ENCODE peak calls at places on chromosomes 4 and X, in nine cellular contexts. Q, C, J, E, N, Y, R, I and L are unnamed samples.
A peak's percentile ranks its signal among the peaks of the same experiment; 100 is the strongest.

GRCh38 chr4:175531405-175532091 is 280.5 kb downstream of the GPM6A start:
- DNase-seq in Q (no peak), C (no peak), J (peak; percentile 8), E (peak; percentile 56), N (peak; percentile 32), Y (no peak), R (no peak), I (no peak), L (no peak)

GRCh38 chr4:145731026-145731425 is 51.1 kb downstream of the C4orf51 start:
- DNase-seq in Q (no peak), C (peak; percentile 30), J (no peak), E (peak; percentile 13), N (no peak), Y (no peak), R (no peak), I (no peak), L (no peak)

GRCh38 chrX:56803849-56804681 is 75.0 kb downstream of the NBDY start:
- DNase-seq in Q (no peak), C (no peak), J (no peak), E (no peak), N (no peak), Y (no peak), R (no peak), I (no peak), L (no peak)

GRCh38 chr4:7013171-7013570 is 30.0 kb upstream of the TADA2B start:
- DNase-seq in Q (no peak), C (no peak), J (no peak), E (no peak), N (no peak), Y (no peak), R (no peak), I (no peak), L (no peak)

GRCh38 chrX:45622538-45622937 is 421.9 kb upstream of the DIPK2B start:
- DNase-seq in Q (no peak), C (no peak), J (no peak), E (peak; percentile 34), N (peak; percentile 13), Y (no peak), R (no peak), I (no peak), L (no peak)

GRCh38 chr4:98996056-98996941 is 778 bp downstream of the METAP1 start:
- DNase-seq in Q (no peak), C (no peak), J (peak; percentile 26), E (peak; percentile 22), N (peak; percentile 27), Y (no peak), R (no peak), I (no peak), L (no peak)

GRCh38 chr4:110867981-110868380 is 245.1 kb upstream of the PITX2 start:
- DNase-seq in Q (no peak), C (no peak), J (no peak), E (peak; percentile 1), N (peak; percentile 55), Y (no peak), R (no peak), I (no peak), L (no peak)

GRCh38 chr4:24419147-24420034 is 165.0 kb downstream of the DHX15 start:
- DNase-seq in Q (peak; percentile 83), C (peak; percentile 73), J (peak; percentile 79), E (peak; percentile 61), N (peak; percentile 34), Y (peak; percentile 63), R (peak; percentile 75), I (peak; percentile 41), L (peak; percentile 59)

GRCh38 chrX:13857804-13858203 is 40.9 kb upstream of the GPM6B start:
- DNase-seq in Q (no peak), C (no peak), J (no peak), E (no peak), N (no peak), Y (no peak), R (no peak), I (no peak), L (no peak)

GRCh38 chrX:129600981-129601424 is 53.8 kb downstream of the APLN start:
- DNase-seq in Q (peak; percentile 72), C (no peak), J (peak; percentile 26), E (no peak), N (no peak), Y (no peak), R (no peak), I (peak; percentile 23), L (no peak)

GRCh38 chrX:44042731-44043130 is 69.5 kb upstream of the NDP start:
- DNase-seq in Q (peak; percentile 43), C (no peak), J (no peak), E (no peak), N (no peak), Y (no peak), R (no peak), I (no peak), L (no peak)

GRCh38 chr4:68864438-68865177 is 48.8 kb downstream of the UGT2B10 start:
- DNase-seq in Q (no peak), C (peak; percentile 36), J (no peak), E (no peak), N (no peak), Y (no peak), R (no peak), I (no peak), L (no peak)

GRCh38 chr4:34972189-34972588 is 1272.1 kb downstream of the ARAP2 start:
- DNase-seq in Q (no peak), C (no peak), J (peak; percentile 2), E (peak; percentile 1), N (no peak), Y (no peak), R (no peak), I (no peak), L (no peak)

GRCh38 chr4:15963001-15963451 is at the start of gene FGFBP2:
- DNase-seq in Q (peak; percentile 91), C (peak; percentile 31), J (peak; percentile 31), E (peak; percentile 29), N (peak; percentile 33), Y (no peak), R (peak; percentile 64), I (peak; percentile 36), L (peak; percentile 83)

GRCh38 chr4:181860157-181860556 is 383.0 kb upstream of the TENM3 start:
- DNase-seq in Q (no peak), C (no peak), J (no peak), E (no peak), N (peak; percentile 49), Y (no peak), R (no peak), I (no peak), L (no peak)